ENCODE peak calls at places on chromosome 4, in seven cellular contexts. X is HepG2, V is A549, F is NB4, J is WTC11, A is K562, G is SK-N-SH. S is an unnamed sample.

GRCh38 chr4:6608758-6609414 is 31.6 kb upstream of the MRFAP1 start:
- DNase-seq in V (peak; percentile 10), F (peak; percentile 42), G (no peak), X (no peak), J (peak; percentile 38), A (peak; percentile 28), S (no peak)

GRCh38 chr4:185958094-185958493 is 110.9 kb upstream of the TLR3 start:
- DNase-seq in J (no peak), F (no peak), X (peak; percentile 4), V (no peak), A (no peak), G (no peak), S (no peak)

GRCh38 chr4:142110136-142110535 is 473.8 kb downstream of the IL15 start:
- DNase-seq in V (no peak), X (no peak), A (no peak), J (no peak), G (no peak), F (no peak), S (peak; percentile 70)

GRCh38 chr4:139550724-139551429 is 5.1 kb downstream of the SETD7 start:
- DNase-seq in J (peak; percentile 27), G (no peak), A (no peak), V (no peak), X (no peak), F (no peak), S (peak; percentile 26)

GRCh38 chr4:41944089-41944488 is 8.9 kb downstream of the TMEM33 start:
- DNase-seq in F (no peak), V (no peak), G (no peak), J (no peak), X (no peak), A (no peak), S (no peak)

GRCh38 chr4:44772340-44772739 is 46.0 kb upstream of the GNPDA2 start:
- DNase-seq in A (no peak), V (no peak), G (no peak), X (no peak), J (no peak), F (no peak), S (no peak)

GRCh38 chr4:40656221-40656863 is 26.7 kb upstream of the RBM47 start:
- DNase-seq in F (peak; percentile 48), X (no peak), V (no peak), G (no peak), A (no peak), J (no peak), S (no peak)

GRCh38 chr4:84865600-84865999 is 100.9 kb downstream of the WDFY3 start:
- DNase-seq in G (no peak), A (no peak), F (no peak), V (no peak), X (no peak), J (no peak), S (no peak)

GRCh38 chr4:28093071-28093470 is 1232.4 kb downstream of the STIM2 start:
- DNase-seq in X (no peak), F (no peak), G (no peak), J (no peak), A (no peak), V (no peak), S (no peak)

GRCh38 chr4:33107813-33108212 is 2387.6 kb downstream of the PCDH7 start:
- DNase-seq in G (no peak), A (no peak), X (no peak), V (no peak), J (no peak), F (no peak), S (no peak)

GRCh38 chr4:5036239-5036638 is 15.0 kb upstream of the STK32B start:
- DNase-seq in X (no peak), G (no peak), J (no peak), A (peak; percentile 91), F (peak; percentile 83), V (no peak), S (no peak)

GRCh38 chr4:54276633-54277426 is 47.7 kb downstream of the PDGFRA start:
- DNase-seq in F (no peak), V (no peak), A (no peak), X (no peak), J (peak; percentile 26), G (no peak), S (peak; percentile 60)

GRCh38 chr4:118173126-118173525 is 138.8 kb downstream of the NDST3 start:
- DNase-seq in V (no peak), G (no peak), J (no peak), X (no peak), F (peak; percentile 14), A (no peak), S (no peak)
- TF ChIP-seq MAX in V (no peak), G (no peak), J (no peak), X (no peak), F (no peak), A (no peak), S (no peak)

GRCh38 chr4:113153529-113154101 is 104.2 kb downstream of the ANK2 start:
- DNase-seq in G (no peak), A (no peak), J (no peak), F (peak; percentile 3), X (peak; percentile 75), V (peak; percentile 39), S (no peak)
- TF ChIP-seq MAX in G (no peak), A (no peak), J (no peak), F (no peak), X (no peak), V (no peak), S (no peak)

GRCh38 chr4:3481783-3482397 is 18.8 kb downstream of the DOK7 start:
- DNase-seq in J (no peak), X (no peak), V (no peak), G (no peak), F (no peak), A (no peak), S (no peak)

GRCh38 chr4:3484057-3484973 is 21.2 kb downstream of the DOK7 start:
- DNase-seq in A (no peak), J (no peak), G (peak; percentile 70), V (peak; percentile 60), X (peak; percentile 12), F (peak; percentile 68), S (no peak)

GRCh38 chr4:3482707-3483106 is 19.6 kb downstream of the DOK7 start:
- DNase-seq in J (no peak), A (no peak), V (no peak), F (no peak), G (no peak), X (no peak), S (no peak)

GRCh38 chr4:3485011-3485881 is 22.1 kb downstream of the DOK7 start:
- DNase-seq in V (no peak), G (no peak), A (no peak), J (no peak), X (no peak), F (peak; percentile 89), S (no peak)

GRCh38 chr4:3483471-3483921 is 20.4 kb downstream of the DOK7 start:
- DNase-seq in A (no peak), J (no peak), X (no peak), G (no peak), V (no peak), F (no peak), S (no peak)
- TF ChIP-seq MAX in A (no peak), J (no peak), X (no peak), G (no peak), V (no peak), F (no peak), S (no peak)

DNA sequence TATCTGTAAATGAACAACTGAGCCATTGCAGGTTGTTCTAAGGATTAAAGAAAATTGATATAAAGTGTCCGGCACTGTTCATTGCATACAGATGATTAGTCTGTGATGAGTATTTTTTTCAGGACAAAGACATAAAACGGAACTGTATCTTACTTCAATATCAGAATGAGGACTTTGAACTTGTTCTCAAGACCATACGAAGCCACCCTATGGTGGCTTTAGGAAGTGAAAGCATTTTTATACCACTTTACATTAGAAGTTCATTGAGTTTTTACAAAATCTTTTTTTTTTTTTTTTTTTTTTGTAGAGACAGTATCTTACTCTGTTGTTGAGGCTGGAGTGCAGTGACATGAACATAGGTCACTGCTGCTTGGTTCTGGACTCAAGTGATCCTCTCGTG is 45.2 kb upstream of the TRIM2 start:
- DNase-seq in V (no peak), F (no peak), G (no peak), J (no peak), A (no peak), X (no peak), S (no peak)
- TF ChIP-seq MAX in V (no peak), F (no peak), G (no peak), J (no peak), A (no peak), X (no peak), S (no peak)

GRCh38 chr4:109211671-109212070 is 90.8 kb downstream of the COL25A1 start:
- DNase-seq in F (no peak), X (no peak), G (no peak), V (no peak), A (no peak), J (no peak), S (peak; percentile 41)

GRCh38 chr4:109206610-109207009 is 95.8 kb downstream of the COL25A1 start:
- DNase-seq in A (no peak), X (no peak), J (peak; percentile 12), V (no peak), F (no peak), G (no peak), S (no peak)

GRCh38 chr4:109209647-109210046 is 92.8 kb downstream of the COL25A1 start:
- DNase-seq in G (no peak), A (no peak), F (no peak), J (no peak), X (no peak), V (no peak), S (no peak)

GRCh38 chr4:109205186-109205585 is 97.3 kb downstream of the COL25A1 start:
- DNase-seq in X (no peak), V (no peak), G (no peak), F (no peak), A (no peak), J (no peak), S (no peak)

DNA sequence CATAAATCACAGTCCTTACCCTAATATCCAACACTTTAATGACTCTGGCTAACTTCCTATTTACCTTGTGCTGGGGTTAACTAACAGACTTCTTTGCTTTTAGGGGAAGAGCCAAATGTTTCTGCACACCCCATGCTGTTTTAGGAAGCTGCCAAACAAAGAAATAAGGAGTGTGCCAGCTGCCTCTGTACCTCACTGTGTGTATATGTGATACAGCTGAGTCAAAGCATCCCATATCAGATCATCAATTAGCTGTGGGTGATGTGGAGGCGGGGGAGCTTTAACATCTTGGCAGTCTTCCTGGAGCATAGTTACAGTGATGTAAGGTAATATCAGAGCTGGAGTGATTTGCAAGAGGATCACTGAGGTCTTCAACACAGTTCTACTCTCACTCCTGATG is 95.4 kb downstream of the COL25A1 start:
- DNase-seq in J (no peak), A (no peak), X (no peak), G (peak; percentile 0), F (no peak), V (no peak), S (peak; percentile 34)
- TF ChIP-seq MAX in J (no peak), A (no peak), X (no peak), G (no peak), F (no peak), V (no peak), S (no peak)